ENCODE peak calls at places on chromosomes 11 and 22, in seven cellular contexts. T, V, R, D, N, W and L are unnamed samples.

GRCh38 chr11:45725776-45726606 is 60.6 kb upstream of the CHST1 start:
- DNase-seq in T (no peak), V (no peak), R (no peak), D (no peak), N (no peak), W (no peak), L (no peak)

GRCh38 chr22:50483977-50484853 is 2.4 kb upstream of the MIOX start:
- DNase-seq in T (no peak), V (no peak), R (no peak), D (no peak), N (no peak), W (no peak), L (no peak)

GRCh38 chr22:22666307-22667091 is 22.1 kb downstream of the GGTLC2 start:
- DNase-seq in T (no peak), V (no peak), R (no peak), D (peak), N (no peak), W (no peak), L (peak)

GRCh38 chr11:60169264-60169915 is 13.5 kb downstream of the MS4A6A start:
- DNase-seq in T (no peak), V (no peak), R (no peak), D (peak), N (no peak), W (no peak), L (peak)

GRCh38 chr22:22886546-22886945 is 1.1 kb upstream of the IGLL5 start:
- DNase-seq in T (no peak), V (no peak), R (no peak), D (no peak), N (no peak), W (no peak), L (no peak)

GRCh38 chr22:43042101-43042780 is 27.3 kb upstream of the PACSIN2 start:
- DNase-seq in T (no peak), V (no peak), R (no peak), D (no peak), N (no peak), W (no peak), L (no peak)

GRCh38 chr11:70528794-70529580 is 130.7 kb downstream of the CTTN start:
- DNase-seq in T (no peak), V (no peak), R (no peak), D (no peak), N (no peak), W (no peak), L (no peak)

GRCh38 chr11:123202155-123202714 is 7.2 kb upstream of the CLMP start:
- DNase-seq in T (no peak), V (no peak), R (no peak), D (no peak), N (no peak), W (no peak), L (no peak)

GRCh38 chr11:70860855-70861254 is 391.5 kb downstream of the SHANK2 start:
- DNase-seq in T (no peak), V (no peak), R (no peak), D (no peak), N (no peak), W (no peak), L (no peak)

GRCh38 chr11:12008790-12009616 is 577 bp upstream of the DKK3 start:
- DNase-seq in T (no peak), V (no peak), R (no peak), D (no peak), N (no peak), W (peak), L (peak)

GRCh38 chr11:125347261-125347585 is 148.8 kb downstream of the FEZ1 start:
- DNase-seq in T (no peak), V (no peak), R (no peak), D (no peak), N (no peak), W (no peak), L (no peak)

GRCh38 chr22:49300951-49301397 is 526.7 kb downstream of the BRD1 start:
- DNase-seq in T (no peak), V (no peak), R (no peak), D (no peak), N (no peak), W (no peak), L (no peak)

GRCh38 chr22:18031670-18032454 is 7.5 kb upstream of the MICAL3 start:
- DNase-seq in T (no peak), V (no peak), R (no peak), D (peak), N (peak), W (no peak), L (no peak)

GRCh38 chr11:69301491-69302401 is 7.8 kb downstream of the MYEOV start:
- DNase-seq in T (no peak), V (no peak), R (no peak), D (peak), N (peak), W (no peak), L (no peak)

GRCh38 chr11:43988040-43988793 is 45.8 kb downstream of the C11orf96 start:
- DNase-seq in T (no peak), V (no peak), R (no peak), D (peak), N (no peak), W (no peak), L (no peak)

GRCh38 chr11:63839508-63840355 is 822 bp downstream of the MARK2 start:
- DNase-seq in T (no peak), V (no peak), R (no peak), D (peak), N (no peak), W (peak), L (peak)

GRCh38 chr11:16923987-16924386 is 90.2 kb downstream of the PLEKHA7 start:
- DNase-seq in T (no peak), V (no peak), R (no peak), D (no peak), N (no peak), W (no peak), L (no peak)

GRCh38 chr11:33976351-33977199 is 75.0 kb upstream of the CAPRIN1 start:
- DNase-seq in T (no peak), V (no peak), R (no peak), D (no peak), N (no peak), W (no peak), L (no peak)

GRCh38 chr11:28133146-28133545 is 25.0 kb downstream of the METTL15 start:
- DNase-seq in T (no peak), V (no peak), R (no peak), D (peak), N (no peak), W (no peak), L (no peak)

GRCh38 chr22:43293259-43293658 is 49.9 kb downstream of the SCUBE1 start:
- DNase-seq in T (no peak), V (no peak), R (no peak), D (no peak), N (no peak), W (no peak), L (no peak)

GRCh38 chr11:84290647-84291046 is 1004.5 kb upstream of the CCDC90B start:
- DNase-seq in T (no peak), V (no peak), R (no peak), D (peak), N (peak), W (no peak), L (no peak)

GRCh38 chr11:45646275-45646970 is 19.0 kb downstream of the CHST1 start:
- DNase-seq in T (no peak), V (no peak), R (no peak), D (peak), N (no peak), W (no peak), L (no peak)

GRCh38 chr11:110340427-110340826 is 44.0 kb upstream of the RDX start:
- DNase-seq in T (no peak), V (no peak), R (no peak), D (no peak), N (no peak), W (no peak), L (no peak)

GRCh38 chr11:1758611-1759150 is 5.0 kb downstream of the CTSD start:
- DNase-seq in T (no peak), V (no peak), R (no peak), D (no peak), N (no peak), W (no peak), L (no peak)

GRCh38 chr11:47980907-47981621 is 705 bp downstream of the PTPRJ start:
- DNase-seq in T (no peak), V (no peak), R (no peak), D (peak), N (no peak), W (no peak), L (peak)

GRCh38 chr11:39239553-39239952 is 2219.9 kb downstream of the LRRC4C start:
- DNase-seq in T (no peak), V (no peak), R (no peak), D (no peak), N (no peak), W (no peak), L (no peak)

GRCh38 chr11:12893787-12894672 is 115.1 kb upstream of the RASSF10 start:
- DNase-seq in T (no peak), V (peak), R (peak), D (peak), N (no peak), W (peak), L (peak)

GRCh38 chr11:86990079-86990478 is 34.9 kb upstream of the FZD4 start:
- DNase-seq in T (no peak), V (no peak), R (no peak), D (peak), N (no peak), W (no peak), L (no peak)

GRCh38 chr22:45201678-45202332 is 38.1 kb downstream of the NUP50 start:
- DNase-seq in T (no peak), V (no peak), R (no peak), D (peak), N (peak), W (no peak), L (no peak)

GRCh38 chr11:62931501-62932278 is 10.5 kb upstream of the CHRM1 start:
- DNase-seq in T (no peak), V (no peak), R (no peak), D (no peak), N (no peak), W (no peak), L (no peak)

GRCh38 chr11:119891392-119891791 is 162.4 kb upstream of the NECTIN1 start:
- DNase-seq in T (no peak), V (no peak), R (peak), D (no peak), N (no peak), W (no peak), L (no peak)

GRCh38 chr11:15931497-15931896 is 424.8 kb downstream of the SOX6 start:
- DNase-seq in T (no peak), V (no peak), R (no peak), D (no peak), N (no peak), W (no peak), L (no peak)

GRCh38 chr11:6111635-6112034 is 4.2 kb downstream of the OR56B4 start:
- DNase-seq in T (no peak), V (no peak), R (no peak), D (no peak), N (no peak), W (no peak), L (no peak)

GRCh38 chr11:2527621-2528291 is 82.9 kb downstream of the KCNQ1 start:
- DNase-seq in T (no peak), V (no peak), R (peak), D (no peak), N (no peak), W (no peak), L (no peak)

GRCh38 chr11:7858001-7858400 is 61.3 kb upstream of the OR5P2 start:
- DNase-seq in T (no peak), V (no peak), R (no peak), D (no peak), N (no peak), W (no peak), L (no peak)

GRCh38 chr11:288328-289144 is at the start of gene PGGHG:
- DNase-seq in T (no peak), V (no peak), R (no peak), D (no peak), N (no peak), W (peak), L (peak)

GRCh38 chr11:134470238-134470637 is 58.2 kb upstream of the B3GAT1 start:
- DNase-seq in T (no peak), V (no peak), R (no peak), D (no peak), N (no peak), W (no peak), L (no peak)

GRCh38 chr11:118176400-118177134 is at the start of gene SCN2B:
- DNase-seq in T (no peak), V (no peak), R (no peak), D (no peak), N (no peak), W (no peak), L (peak)

GRCh38 chr11:70650075-70650909 is 252.0 kb downstream of the CTTN start:
- DNase-seq in T (no peak), V (peak), R (peak), D (peak), N (peak), W (no peak), L (no peak)

GRCh38 chr22:42924436-42924835 is 67.4 kb upstream of the ARFGAP3 start:
- DNase-seq in T (no peak), V (no peak), R (no peak), D (no peak), N (no peak), W (no peak), L (no peak)